ENCODE peak calls at places on chromosomes 3 and 15, in seven cellular contexts. T is mesenchymal stem cell, M is H9, C is neuronal stem cell, S is mesendoderm, O is trophoblast cell, K is H1. I is an unnamed sample.

GRCh38 chr3:29521751-29522150 is 240.9 kb downstream of the RBMS3 start:
- DNase-seq in T (peak), M (no peak), C (no peak), S (no peak), O (no peak), K (no peak), I (no peak)

GRCh38 chr3:14031271-14031670 is 93.4 kb downstream of the CHCHD4 start:
- DNase-seq in T (no peak), M (no peak), C (no peak), S (no peak), O (no peak), K (no peak), I (peak)

GRCh38 chr3:44318929-44319328 is 19.6 kb upstream of the TCAIM start:
- DNase-seq in T (no peak), M (peak), C (no peak), S (peak), O (no peak), K (no peak), I (no peak)

GRCh38 chr3:8492744-8493511 is 8.7 kb upstream of the LMCD1 start:
- DNase-seq in T (peak), M (no peak), C (no peak), S (peak), O (peak), K (no peak), I (no peak)

GRCh38 chr3:170355738-170356595 is 1.5 kb upstream of the SKIL start:
- DNase-seq in T (peak), M (peak), C (peak), S (peak), O (peak), K (no peak), I (peak)

GRCh38 chr15:75197062-75197630 is 4.5 kb upstream of the C15orf39 start:
- DNase-seq in T (no peak), M (no peak), C (no peak), S (no peak), O (no peak), K (no peak), I (no peak)

GRCh38 chr15:58440181-58440910 is 8.6 kb downstream of the LIPC start:
- DNase-seq in T (peak), M (no peak), C (no peak), S (peak), O (peak), K (no peak), I (peak)

GRCh38 chr3:147544290-147544689 is 135.1 kb downstream of the ZIC1 start:
- DNase-seq in T (no peak), M (no peak), C (no peak), S (no peak), O (no peak), K (no peak), I (no peak)

GRCh38 chr15:52256930-52257733 is 38.5 kb downstream of the MYO5C start:
- DNase-seq in T (no peak), M (no peak), C (no peak), S (peak), O (no peak), K (no peak), I (no peak)

GRCh38 chr3:41898631-41899030 is 63.3 kb downstream of the ULK4 start:
- DNase-seq in T (no peak), M (no peak), C (no peak), S (no peak), O (no peak), K (no peak), I (no peak)

GRCh38 chr15:69046781-69047180 is 32.3 kb downstream of the NOX5 start:
- DNase-seq in T (no peak), M (no peak), C (no peak), S (no peak), O (no peak), K (no peak), I (no peak)

GRCh38 chr3:50272911-50273688 is 4.2 kb downstream of the SEMA3B start:
- DNase-seq in T (peak), M (peak), C (peak), S (peak), O (peak), K (no peak), I (peak)

GRCh38 chr3:40720863-40721262 is 196.1 kb downstream of the ZNF621 start:
- DNase-seq in T (no peak), M (no peak), C (no peak), S (peak), O (no peak), K (no peak), I (no peak)

GRCh38 chr3:65584002-65584401 is 454.7 kb downstream of the MAGI1 start:
- DNase-seq in T (no peak), M (no peak), C (no peak), S (no peak), O (no peak), K (no peak), I (no peak)

GRCh38 chr3:31934866-31935265 is 46.2 kb downstream of the OSBPL10 start:
- DNase-seq in T (no peak), M (no peak), C (no peak), S (peak), O (no peak), K (no peak), I (no peak)

GRCh38 chr3:87227835-87228144 is 681 bp downstream of the CHMP2B start:
- DNase-seq in T (no peak), M (no peak), C (no peak), S (no peak), O (no peak), K (no peak), I (peak)

GRCh38 chr15:83282859-83283812 is 1.3 kb downstream of the BNC1 start:
- DNase-seq in T (peak), M (peak), C (no peak), S (peak), O (peak), K (no peak), I (no peak)

GRCh38 chr3:133463441-133463860 is 63.6 kb downstream of the BFSP2 start:
- DNase-seq in T (no peak), M (no peak), C (no peak), S (no peak), O (peak), K (no peak), I (no peak)

GRCh38 chr3:71433631-71434030 is 149.9 kb downstream of the FOXP1 start:
- DNase-seq in T (no peak), M (no peak), C (no peak), S (no peak), O (no peak), K (no peak), I (no peak)

GRCh38 chr15:85284497-85284896 is 95.9 kb upstream of the AKAP13 start:
- DNase-seq in T (no peak), M (no peak), C (no peak), S (no peak), O (no peak), K (no peak), I (no peak)

GRCh38 chr15:23695282-23695681 is 8.2 kb upstream of the NDN start:
- DNase-seq in T (no peak), M (no peak), C (no peak), S (no peak), O (no peak), K (no peak), I (no peak)

GRCh38 chr3:12922881-12923431 is 81.6 kb upstream of the RPL32 start:
- DNase-seq in T (no peak), M (no peak), C (no peak), S (no peak), O (no peak), K (no peak), I (no peak)

GRCh38 chr3:8497582-8497981 is 4.0 kb upstream of the LMCD1 start:
- DNase-seq in T (peak), M (no peak), C (no peak), S (peak), O (peak), K (no peak), I (peak)

DNA sequence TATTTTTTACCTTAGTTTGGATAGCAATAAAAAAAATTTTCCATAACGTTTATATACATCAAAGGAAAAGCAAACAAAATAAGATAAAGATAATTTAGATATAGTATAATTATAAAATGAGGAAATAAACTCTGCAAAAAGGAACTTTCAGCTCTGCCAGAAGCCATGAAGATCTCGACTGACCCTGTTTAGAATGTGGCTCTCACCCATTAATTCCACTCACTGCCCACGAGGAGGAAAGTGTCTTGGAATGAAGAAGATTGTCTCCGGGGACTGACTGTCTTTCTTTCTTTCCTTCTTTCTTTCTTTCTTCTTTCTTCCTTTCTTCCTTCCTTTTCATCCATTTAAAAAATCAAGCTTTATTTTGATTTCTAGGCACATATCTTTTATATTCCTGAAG is 20.1 kb upstream of the PRR20G start:
- DNase-seq in T (no peak), M (no peak), C (no peak), S (no peak), O (no peak), K (no peak), I (no peak)
- H3K18ac ChIP-seq in T (no peak), M (no peak), C (no peak), S (no peak), O (no peak), K (no peak), I (no peak)

GRCh38 chr3:6785726-6786125 is 75.2 kb upstream of the GRM7 start:
- DNase-seq in T (no peak), M (no peak), C (no peak), S (no peak), O (no peak), K (no peak), I (no peak)

DNA sequence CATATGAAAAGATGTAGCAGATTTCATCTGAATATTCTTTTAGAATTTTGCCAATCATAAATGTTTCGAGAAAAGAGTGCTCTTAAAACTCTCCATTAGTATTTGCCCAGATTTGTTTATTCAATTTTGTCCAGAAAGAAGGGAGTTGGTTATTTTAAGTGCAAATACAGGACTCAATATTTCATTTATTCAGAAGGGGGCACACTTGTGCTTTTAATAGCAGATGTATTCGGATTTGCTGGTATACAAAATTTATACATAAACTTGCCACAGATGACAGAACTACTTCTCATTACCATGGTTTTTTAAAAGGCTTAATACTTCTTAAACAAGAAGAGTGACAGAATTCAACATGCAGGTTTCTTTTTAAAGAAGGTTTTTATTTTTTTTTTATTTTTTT is 69.8 kb upstream of the GRM7 start:
- DNase-seq in T (no peak), M (no peak), C (no peak), S (no peak), O (no peak), K (no peak), I (no peak)
- H3K18ac ChIP-seq in T (no peak), M (no peak), C (no peak), S (no peak), O (no peak), K (no peak), I (no peak)

GRCh38 chr15:29061746-29062660 is 176.2 kb downstream of the APBA2 start:
- DNase-seq in T (no peak), M (no peak), C (no peak), S (no peak), O (no peak), K (no peak), I (no peak)
- H3K18ac ChIP-seq in T (no peak), M (no peak), C (no peak), S (no peak), O (no peak), K (peak), I (no peak)

DNA sequence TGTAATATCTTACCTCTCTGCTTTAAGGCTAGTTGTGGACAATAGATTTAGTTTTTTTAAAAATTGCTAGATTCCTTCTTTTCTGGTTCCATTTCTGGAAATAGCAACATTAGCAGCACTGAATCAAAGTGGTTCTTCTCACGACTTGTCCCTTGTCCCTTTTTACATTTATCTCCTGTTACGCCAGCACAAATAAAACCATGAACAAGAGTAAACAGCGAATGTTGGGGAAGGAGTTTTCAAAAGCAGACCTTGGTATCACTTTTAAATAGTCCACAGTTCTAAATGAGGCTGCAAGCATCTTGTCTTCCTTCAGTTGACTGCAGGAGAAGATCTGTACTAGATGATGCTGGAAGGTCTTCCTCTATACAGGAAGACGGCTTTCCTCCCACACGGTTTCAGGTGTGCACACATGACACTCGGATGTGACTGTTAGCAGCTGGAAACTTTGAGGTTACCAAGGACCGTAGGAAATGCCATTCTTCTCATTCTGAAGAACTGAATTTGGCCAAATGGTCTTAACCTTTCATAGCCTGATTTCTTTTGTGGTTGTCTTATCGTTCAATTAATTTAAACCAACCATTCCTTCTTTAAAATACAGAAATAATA is 251.0 kb upstream of the ICE2 start:
- DNase-seq in T (no peak), M (no peak), C (no peak), S (no peak), O (no peak), K (no peak), I (no peak)
- H3K18ac ChIP-seq in T (no peak), M (no peak), C (no peak), S (no peak), O (no peak), K (no peak), I (no peak)

DNA sequence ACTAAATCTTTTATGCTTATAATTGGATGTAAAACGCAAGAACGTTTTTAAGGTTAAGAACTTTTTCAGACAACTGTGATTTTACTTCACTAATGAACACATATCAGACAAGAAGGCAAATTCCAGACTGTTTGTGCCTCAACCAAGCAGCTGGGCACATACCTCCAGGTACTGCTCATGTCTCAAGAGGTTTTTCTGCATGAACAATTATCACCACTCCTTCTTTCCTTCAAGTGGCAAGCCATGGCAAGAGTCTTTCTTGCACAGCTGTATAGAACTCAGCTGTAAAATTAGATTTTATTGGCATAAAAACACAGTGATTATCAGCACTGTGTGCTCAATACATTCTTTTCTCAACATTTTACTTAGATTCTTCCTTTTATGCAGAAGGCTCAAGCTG is 64.3 kb downstream of the FNDC3B start:
- DNase-seq in T (peak), M (no peak), C (no peak), S (no peak), O (peak), K (no peak), I (peak)
- H3K18ac ChIP-seq in T (no peak), M (no peak), C (no peak), S (no peak), O (no peak), K (no peak), I (no peak)

DNA sequence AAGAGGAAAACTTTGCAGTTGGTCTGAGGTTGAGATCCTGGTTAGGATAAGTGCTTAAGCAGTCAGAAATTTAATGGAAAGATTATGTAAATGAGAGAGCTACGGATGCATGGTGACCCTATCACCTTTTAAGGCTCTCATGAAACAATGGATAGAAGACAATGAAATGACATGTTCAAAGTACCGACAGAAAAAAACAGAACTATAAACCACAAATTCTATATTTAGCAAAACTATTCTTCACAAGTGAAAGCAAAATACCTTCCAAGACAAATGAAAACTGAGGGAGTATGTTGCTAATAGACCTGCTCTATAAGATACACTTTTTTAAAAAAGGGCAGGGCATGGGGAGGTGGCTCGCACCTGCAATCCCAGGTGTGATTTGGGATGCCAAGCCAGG is 32.2 kb downstream of the DNAAF4 start:
- DNase-seq in T (no peak), M (no peak), C (no peak), S (no peak), O (no peak), K (no peak), I (no peak)
- H3K18ac ChIP-seq in T (no peak), M (no peak), C (no peak), S (no peak), O (no peak), K (no peak), I (no peak)

DNA sequence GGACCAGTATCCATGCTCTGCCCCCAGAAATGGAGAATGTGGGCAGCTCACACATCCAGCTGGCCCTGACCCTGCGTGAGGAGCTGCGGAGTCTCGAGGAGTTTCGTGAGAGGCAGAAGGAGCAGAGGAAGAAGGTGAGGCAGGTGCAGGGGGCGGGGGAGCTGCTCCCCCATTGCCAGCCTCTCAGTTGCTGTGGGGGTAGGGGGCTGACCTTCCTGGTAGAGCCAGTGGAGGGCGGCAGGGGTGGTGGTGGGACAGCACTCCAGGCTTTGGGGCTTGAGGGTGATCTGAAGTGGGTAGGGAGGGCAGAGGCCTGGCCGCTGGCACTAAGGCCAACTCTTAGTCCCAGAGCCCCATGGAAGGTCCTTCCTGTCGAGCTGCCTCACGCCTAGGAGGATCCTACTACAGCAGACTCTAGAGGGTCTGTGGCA is 30.6 kb downstream of the PSTPIP1 start:
- DNase-seq in T (no peak), M (peak), C (no peak), S (no peak), O (no peak), K (no peak), I (no peak)
- H3K18ac ChIP-seq in T (no peak), M (no peak), C (no peak), S (no peak), O (no peak), K (no peak), I (no peak)

GRCh38 chr3:36416660-36417059 is 36.4 kb downstream of the STAC start:
- DNase-seq in T (no peak), M (no peak), C (no peak), S (no peak), O (no peak), K (no peak), I (no peak)
- H3K18ac ChIP-seq in T (no peak), M (no peak), C (no peak), S (no peak), O (no peak), K (no peak), I (no peak)

I was measured in IMR-90.